ENCODE peak calls at places on chromosomes 2 and 18, in five cellular contexts. K is astrocyte, T is kidney epithelial cell, C is H9, L is GM12878. S is an unnamed sample.

GRCh38 chr2:161077367-161078210 is 82.6 kb upstream of the TANK start:
- DNase-seq in K (peak), T (no peak), C (no peak), L (peak), S (no peak)

GRCh38 chr2:141027221-141027620 is 1103.6 kb downstream of the LRP1B start:
- DNase-seq in K (no peak), T (no peak), C (no peak), L (no peak), S (no peak)

GRCh38 chr2:210195066-210195852 is 24.1 kb upstream of the KANSL1L start:
- DNase-seq in K (peak), T (no peak), C (no peak), L (no peak), S (peak)

GRCh38 chr18:25457636-25458035 is 105.7 kb upstream of the ZNF521 start:
- DNase-seq in K (no peak), T (no peak), C (no peak), L (no peak), S (peak)

GRCh38 chr18:36572135-36572856 is 256.5 kb downstream of the TPGS2 start:
- DNase-seq in K (peak), T (no peak), C (peak), L (peak), S (peak)

GRCh38 chr18:61891874-61892273 is 933 bp downstream of the RNF152 start:
- DNase-seq in K (no peak), T (no peak), C (no peak), L (no peak), S (no peak)

GRCh38 chr2:237057893-237058300 is 27.8 kb upstream of the COPS8 start:
- DNase-seq in K (no peak), T (no peak), C (no peak), L (peak), S (no peak)

GRCh38 chr18:8792688-8793316 is 87.4 kb downstream of the MTCL1 start:
- DNase-seq in K (no peak), T (no peak), C (no peak), L (no peak), S (no peak)

GRCh38 chr2:47091118-47091517 is 64.0 kb downstream of the STPG4 start:
- DNase-seq in K (peak), T (no peak), C (no peak), L (no peak), S (no peak)

GRCh38 chr2:65997941-65998340 is 437.0 kb upstream of the MEIS1 start:
- DNase-seq in K (no peak), T (no peak), C (no peak), L (no peak), S (no peak)

GRCh38 chr2:226184940-226185575 is 614.6 kb downstream of the IRS1 start:
- DNase-seq in K (peak), T (no peak), C (no peak), L (no peak), S (peak)

GRCh38 chr2:37026050-37026449 is 58.1 kb downstream of the HEATR5B start:
- DNase-seq in K (no peak), T (no peak), C (peak), L (no peak), S (peak)

GRCh38 chr18:74977041-74977440 is 231.9 kb downstream of the PTGR3 start:
- DNase-seq in K (no peak), T (no peak), C (no peak), L (no peak), S (no peak)

GRCh38 chr2:157327621-157328102 is 2.0 kb upstream of the ERMN start:
- DNase-seq in K (peak), T (peak), C (peak), L (peak), S (peak)

GRCh38 chr2:43473767-43474166 is 122.1 kb downstream of the THADA start:
- DNase-seq in K (no peak), T (no peak), C (no peak), L (no peak), S (no peak)

GRCh38 chr2:13193900-13194299 is 477.2 kb downstream of the TRIB2 start:
- DNase-seq in K (peak), T (peak), C (no peak), L (peak), S (peak)

GRCh38 chr2:16378031-16378430 is 287.6 kb downstream of the CYRIA start:
- DNase-seq in K (no peak), T (no peak), C (no peak), L (no peak), S (no peak)
- TF ChIP-seq CTCF in K (no peak), T (no peak), C (no peak), L (no peak), S (no peak)

DNA sequence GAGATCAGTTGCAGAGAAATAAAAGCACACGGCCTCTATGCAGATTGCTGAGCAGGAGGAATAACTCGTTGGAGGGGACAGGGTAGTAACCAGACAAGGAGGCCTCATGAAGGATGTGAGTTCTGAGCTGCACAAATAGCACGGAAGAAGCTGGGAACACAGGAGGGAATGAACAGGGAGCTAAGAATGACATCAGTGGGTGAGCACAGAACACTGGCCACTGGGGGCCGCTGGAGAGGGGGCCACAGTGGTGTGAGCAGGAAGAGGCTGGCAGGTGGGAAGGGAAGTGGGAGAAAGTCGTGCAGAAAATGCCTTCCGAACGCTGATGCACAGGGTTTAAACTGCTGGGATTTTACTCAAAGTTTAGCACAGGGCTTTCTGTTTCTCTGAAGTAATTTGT is 61.0 kb downstream of the ZAP70 start:
- DNase-seq in K (no peak), T (no peak), C (peak), L (no peak), S (peak)
- TF ChIP-seq CTCF in K (peak), T (peak), C (peak), L (peak), S (peak)

DNA sequence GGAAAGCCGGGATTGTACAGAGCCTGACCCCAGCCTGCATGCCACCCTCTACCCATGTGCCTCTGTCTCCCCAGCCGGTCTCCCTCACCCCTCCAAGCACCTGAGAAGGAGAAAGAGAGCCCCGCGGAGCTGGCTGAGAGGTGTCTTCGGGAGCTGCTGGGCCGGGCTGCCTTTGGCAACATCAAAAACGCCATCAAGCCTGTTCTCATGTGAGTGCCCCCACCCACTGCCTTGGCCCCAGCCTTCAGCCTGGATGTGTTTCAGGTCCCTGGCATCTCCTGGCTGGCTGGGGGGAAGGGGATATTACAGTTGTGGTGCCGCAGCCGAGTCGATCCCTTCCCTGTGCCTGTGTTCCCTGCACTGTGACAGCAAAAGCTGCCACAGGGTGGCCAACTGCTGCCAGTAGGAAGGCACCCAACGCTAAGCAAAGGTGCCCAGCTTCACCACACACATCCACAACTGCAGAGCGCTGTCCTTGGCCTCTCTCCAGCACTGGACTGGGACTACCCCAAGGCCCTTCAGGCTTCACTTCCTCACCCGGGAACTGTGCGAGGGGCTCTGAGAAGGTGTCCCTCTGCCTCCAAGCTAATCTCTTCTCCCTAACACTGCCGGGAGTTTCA is 38.4 kb downstream of the POMC start:
- DNase-seq in K (no peak), T (no peak), C (no peak), L (no peak), S (no peak)
- TF ChIP-seq CTCF in K (no peak), T (no peak), C (peak), L (no peak), S (no peak)

GRCh38 chr2:24543252-24543651 is 52.2 kb downstream of the NCOA1 start:
- DNase-seq in K (no peak), T (no peak), C (no peak), L (no peak), S (no peak)
- TF ChIP-seq CTCF in K (peak), T (peak), C (peak), L (no peak), S (no peak)

DNA sequence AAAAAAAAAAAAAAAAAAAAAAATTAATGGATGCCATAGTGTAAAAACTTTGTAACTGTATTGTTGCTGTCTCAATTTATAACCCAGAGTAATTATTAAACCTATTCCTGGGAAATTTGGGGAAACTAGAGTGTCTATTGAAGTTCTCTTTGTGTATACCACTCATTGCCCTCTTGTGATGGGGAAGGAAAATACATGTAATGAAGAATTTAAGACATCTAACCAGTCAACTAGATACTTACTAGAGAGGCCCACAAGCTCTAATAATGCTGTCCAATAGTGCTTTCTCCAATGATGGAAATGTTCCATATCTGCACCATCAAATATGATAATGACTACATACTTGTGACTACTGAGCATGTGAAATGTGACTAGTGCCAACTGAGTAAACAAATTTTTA is 168.5 kb upstream of the SLC39A10 start:
- DNase-seq in K (no peak), T (no peak), C (no peak), L (no peak), S (no peak)
- TF ChIP-seq CTCF in K (no peak), T (no peak), C (no peak), L (no peak), S (no peak)

DNA sequence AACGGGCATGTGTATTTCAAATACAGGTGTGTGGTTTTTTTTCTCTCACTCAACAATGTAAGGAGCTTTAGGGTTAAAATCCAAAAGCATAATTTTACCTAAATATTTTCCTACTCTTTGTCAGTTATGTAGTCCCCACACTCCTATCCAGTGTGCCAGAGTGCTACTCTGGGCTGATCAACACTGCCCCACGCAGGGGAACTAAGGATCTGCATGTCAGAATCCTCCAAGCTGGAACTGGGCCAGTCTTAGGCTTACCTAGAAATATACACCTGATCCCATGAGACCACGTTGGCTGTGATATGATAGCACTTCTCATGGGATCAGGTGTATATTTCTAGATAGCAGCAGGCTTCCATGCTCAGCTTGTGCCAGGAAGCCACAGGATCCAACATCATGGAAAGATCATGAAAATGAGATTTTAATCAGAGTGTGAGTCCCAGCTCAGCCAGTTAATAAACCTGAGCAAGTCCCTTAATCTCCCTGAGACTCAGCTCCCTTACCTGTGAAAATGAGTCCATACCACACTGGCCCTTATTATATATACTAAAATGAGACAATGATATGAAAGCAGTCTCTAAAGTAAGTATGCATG is 29.7 kb downstream of the CCDC141 start:
- DNase-seq in K (no peak), T (no peak), C (peak), L (no peak), S (peak)
- TF ChIP-seq CTCF in K (peak), T (peak), C (peak), L (peak), S (peak)

S was measured in MCF 10A.